ENCODE peak calls at places on chromosomes 6 and 20, in eight cellular contexts. One of them, this sample, is unnamed.

GRCh38 chr6:123803862-123804681 is at the start of gene NKAIN2:
- DNase-seq in HL-60: no peak
- DNase-seq in uterus: no peak
- DNase-seq in CD4-positive, CD25-positive, alpha-beta regulatory T cell: no peak
- DNase-seq in NCI-H774: peak; percentile 92
- DNase-seq in lung: no peak
- DNase-seq in sciatic nerve: peak; percentile 59
- DNase-seq in fibroblast of the conjunctiva: no peak
- DNase-seq in this sample: no peak

GRCh38 chr6:91860951-91861350 is 1274.1 kb upstream of the MAP3K7 start:
- DNase-seq in HL-60: no peak
- DNase-seq in NCI-H774: no peak
- DNase-seq in fibroblast of the conjunctiva: no peak
- DNase-seq in lung: no peak
- DNase-seq in CD4-positive, CD25-positive, alpha-beta regulatory T cell: no peak
- DNase-seq in uterus: no peak
- DNase-seq in sciatic nerve: no peak
- DNase-seq in this sample: no peak

GRCh38 chr20:62716198-62716940 is 7.7 kb downstream of the NTSR1 start:
- DNase-seq in fibroblast of the conjunctiva: peak; percentile 12
- DNase-seq in HL-60: no peak
- DNase-seq in uterus: no peak
- DNase-seq in sciatic nerve: no peak
- DNase-seq in NCI-H774: no peak
- DNase-seq in CD4-positive, CD25-positive, alpha-beta regulatory T cell: peak; percentile 37
- DNase-seq in lung: no peak
- DNase-seq in this sample: no peak

GRCh38 chr20:47679462-47679861 is 105.8 kb downstream of the SULF2 start:
- DNase-seq in fibroblast of the conjunctiva: no peak
- DNase-seq in HL-60: no peak
- DNase-seq in uterus: no peak
- DNase-seq in CD4-positive, CD25-positive, alpha-beta regulatory T cell: no peak
- DNase-seq in NCI-H774: no peak
- DNase-seq in lung: no peak
- DNase-seq in sciatic nerve: no peak
- DNase-seq in this sample: no peak

GRCh38 chr6:4872841-4873240 is 96.6 kb downstream of the CDYL start:
- DNase-seq in lung: no peak
- DNase-seq in sciatic nerve: no peak
- DNase-seq in HL-60: no peak
- DNase-seq in uterus: no peak
- DNase-seq in fibroblast of the conjunctiva: no peak
- DNase-seq in CD4-positive, CD25-positive, alpha-beta regulatory T cell: no peak
- DNase-seq in NCI-H774: no peak
- DNase-seq in this sample: no peak

GRCh38 chr6:25537349-25538018 is 114.5 kb upstream of the SCGN start:
- DNase-seq in uterus: no peak
- DNase-seq in HL-60: no peak
- DNase-seq in NCI-H774: no peak
- DNase-seq in CD4-positive, CD25-positive, alpha-beta regulatory T cell: no peak
- DNase-seq in fibroblast of the conjunctiva: no peak
- DNase-seq in sciatic nerve: no peak
- DNase-seq in lung: no peak
- DNase-seq in this sample: no peak

GRCh38 chr20:12605751-12606150 is 403.0 kb upstream of the SPTLC3 start:
- DNase-seq in uterus: no peak
- DNase-seq in lung: no peak
- DNase-seq in sciatic nerve: no peak
- DNase-seq in fibroblast of the conjunctiva: no peak
- DNase-seq in CD4-positive, CD25-positive, alpha-beta regulatory T cell: no peak
- DNase-seq in HL-60: no peak
- DNase-seq in NCI-H774: no peak
- DNase-seq in this sample: no peak

GRCh38 chr6:149028767-149029405 is 282.1 kb downstream of the UST start:
- DNase-seq in fibroblast of the conjunctiva: peak; percentile 94
- DNase-seq in sciatic nerve: peak; percentile 80
- DNase-seq in HL-60: peak; percentile 65
- DNase-seq in NCI-H774: peak; percentile 87
- DNase-seq in lung: peak; percentile 63
- DNase-seq in CD4-positive, CD25-positive, alpha-beta regulatory T cell: peak; percentile 94
- DNase-seq in uterus: peak; percentile 82
- DNase-seq in this sample: peak; percentile 71

GRCh38 chr20:57317789-57318371 is 11.7 kb upstream of the SPO11 start:
- DNase-seq in lung: no peak
- DNase-seq in CD4-positive, CD25-positive, alpha-beta regulatory T cell: no peak
- DNase-seq in sciatic nerve: no peak
- DNase-seq in uterus: no peak
- DNase-seq in HL-60: no peak
- DNase-seq in NCI-H774: no peak
- DNase-seq in fibroblast of the conjunctiva: no peak
- DNase-seq in this sample: no peak

GRCh38 chr20:4153251-4153650 is 137.9 kb upstream of the RNF24 start:
- DNase-seq in HL-60: no peak
- DNase-seq in lung: no peak
- DNase-seq in uterus: no peak
- DNase-seq in NCI-H774: no peak
- DNase-seq in sciatic nerve: no peak
- DNase-seq in CD4-positive, CD25-positive, alpha-beta regulatory T cell: no peak
- DNase-seq in fibroblast of the conjunctiva: no peak
- DNase-seq in this sample: no peak

GRCh38 chr6:106800379-106800778 is 171.0 kb downstream of the QRSL1 start:
- DNase-seq in HL-60: no peak
- DNase-seq in NCI-H774: no peak
- DNase-seq in lung: no peak
- DNase-seq in uterus: no peak
- DNase-seq in CD4-positive, CD25-positive, alpha-beta regulatory T cell: no peak
- DNase-seq in sciatic nerve: no peak
- DNase-seq in fibroblast of the conjunctiva: no peak
- DNase-seq in this sample: no peak

GRCh38 chr6:93927731-93928130 is 508.4 kb upstream of the EPHA7 start:
- DNase-seq in HL-60: no peak
- DNase-seq in fibroblast of the conjunctiva: no peak
- DNase-seq in sciatic nerve: no peak
- DNase-seq in uterus: no peak
- DNase-seq in CD4-positive, CD25-positive, alpha-beta regulatory T cell: no peak
- DNase-seq in NCI-H774: no peak
- DNase-seq in lung: no peak
- DNase-seq in this sample: no peak

GRCh38 chr20:61205769-61206168 is 46.3 kb upstream of the CDH4 start:
- DNase-seq in fibroblast of the conjunctiva: no peak
- DNase-seq in sciatic nerve: no peak
- DNase-seq in uterus: no peak
- DNase-seq in CD4-positive, CD25-positive, alpha-beta regulatory T cell: no peak
- DNase-seq in lung: no peak
- DNase-seq in NCI-H774: no peak
- DNase-seq in HL-60: no peak
- DNase-seq in this sample: no peak

GRCh38 chr6:159819932-159820640 is 20.0 kb downstream of the PNLDC1 start:
- DNase-seq in sciatic nerve: peak; percentile 50
- DNase-seq in uterus: no peak
- DNase-seq in CD4-positive, CD25-positive, alpha-beta regulatory T cell: peak; percentile 62
- DNase-seq in NCI-H774: no peak
- DNase-seq in HL-60: peak; percentile 92
- DNase-seq in lung: no peak
- DNase-seq in fibroblast of the conjunctiva: no peak
- DNase-seq in this sample: peak; percentile 29

GRCh38 chr6:13538084-13538483 is 36.3 kb upstream of the SIRT5 start:
- DNase-seq in NCI-H774: no peak
- DNase-seq in HL-60: no peak
- DNase-seq in fibroblast of the conjunctiva: peak; percentile 51
- DNase-seq in lung: no peak
- DNase-seq in CD4-positive, CD25-positive, alpha-beta regulatory T cell: peak; percentile 50
- DNase-seq in sciatic nerve: no peak
- DNase-seq in uterus: no peak
- DNase-seq in this sample: no peak

GRCh38 chr6:82735790-82736189 is 329.9 kb downstream of the UBE3D start:
- DNase-seq in fibroblast of the conjunctiva: no peak
- DNase-seq in lung: no peak
- DNase-seq in sciatic nerve: no peak
- DNase-seq in HL-60: no peak
- DNase-seq in NCI-H774: no peak
- DNase-seq in uterus: no peak
- DNase-seq in CD4-positive, CD25-positive, alpha-beta regulatory T cell: no peak
- DNase-seq in this sample: no peak

GRCh38 chr6:37314803-37315515 is 38.8 kb upstream of the RNF8 start:
- DNase-seq in HL-60: peak; percentile 27
- DNase-seq in uterus: no peak
- DNase-seq in sciatic nerve: no peak
- DNase-seq in NCI-H774: no peak
- DNase-seq in lung: no peak
- DNase-seq in CD4-positive, CD25-positive, alpha-beta regulatory T cell: peak; percentile 69
- DNase-seq in fibroblast of the conjunctiva: peak; percentile 18
- DNase-seq in this sample: peak; percentile 97

GRCh38 chr20:47653892-47654291 is 131.4 kb downstream of the SULF2 start:
- DNase-seq in uterus: no peak
- DNase-seq in HL-60: no peak
- DNase-seq in sciatic nerve: no peak
- DNase-seq in fibroblast of the conjunctiva: no peak
- DNase-seq in CD4-positive, CD25-positive, alpha-beta regulatory T cell: no peak
- DNase-seq in lung: no peak
- DNase-seq in NCI-H774: no peak
- DNase-seq in this sample: no peak

GRCh38 chr20:36462440-36463211 is 78.7 kb upstream of the MYL9 start:
- DNase-seq in fibroblast of the conjunctiva: no peak
- DNase-seq in lung: no peak
- DNase-seq in CD4-positive, CD25-positive, alpha-beta regulatory T cell: no peak
- DNase-seq in sciatic nerve: peak; percentile 79
- DNase-seq in uterus: peak; percentile 76
- DNase-seq in NCI-H774: no peak
- DNase-seq in HL-60: no peak
- DNase-seq in this sample: peak; percentile 70

GRCh38 chr20:17343631-17344447 is 117.0 kb downstream of the PCSK2 start:
- DNase-seq in sciatic nerve: no peak
- DNase-seq in NCI-H774: no peak
- DNase-seq in HL-60: no peak
- DNase-seq in CD4-positive, CD25-positive, alpha-beta regulatory T cell: no peak
- DNase-seq in fibroblast of the conjunctiva: peak; percentile 51
- DNase-seq in lung: no peak
- DNase-seq in uterus: no peak
- DNase-seq in this sample: no peak

This sample was measured in CMK.